ENCODE peak calls at places on chromosome 4, in eight cellular contexts. One of them, this sample, is unnamed.

GRCh38 chr4:76377922-76378321 is 43.0 kb downstream of the CCDC158 start:
- DNase-seq in thoracic aorta: no peak
- DNase-seq in endothelial cell of umbilical vein: peak
- DNase-seq in left lung: no peak
- DNase-seq in PC-3: peak
- DNase-seq in tibial nerve: no peak
- DNase-seq in psoas muscle: no peak
- DNase-seq in CD8-positive, alpha-beta memory T cell: peak
- DNase-seq in this sample: peak

GRCh38 chr4:120850048-120850599 is 72.4 kb downstream of the PRDM5 start:
- DNase-seq in thoracic aorta: no peak
- DNase-seq in endothelial cell of umbilical vein: peak
- DNase-seq in left lung: no peak
- DNase-seq in PC-3: no peak
- DNase-seq in tibial nerve: no peak
- DNase-seq in psoas muscle: no peak
- DNase-seq in CD8-positive, alpha-beta memory T cell: no peak
- DNase-seq in this sample: no peak

GRCh38 chr4:141540643-141541042 is 95.7 kb upstream of the IL15 start:
- DNase-seq in thoracic aorta: no peak
- DNase-seq in endothelial cell of umbilical vein: peak
- DNase-seq in left lung: no peak
- DNase-seq in PC-3: peak
- DNase-seq in tibial nerve: no peak
- DNase-seq in psoas muscle: no peak
- DNase-seq in CD8-positive, alpha-beta memory T cell: no peak
- DNase-seq in this sample: no peak

GRCh38 chr4:186727977-186728519 is 4.4 kb upstream of the FAT1 start:
- DNase-seq in thoracic aorta: no peak
- DNase-seq in endothelial cell of umbilical vein: no peak
- DNase-seq in left lung: no peak
- DNase-seq in PC-3: peak
- DNase-seq in tibial nerve: no peak
- DNase-seq in psoas muscle: no peak
- DNase-seq in CD8-positive, alpha-beta memory T cell: no peak
- DNase-seq in this sample: no peak

GRCh38 chr4:39597695-39598381 is 40.8 kb downstream of the SMIM14 start:
- DNase-seq in thoracic aorta: no peak
- DNase-seq in endothelial cell of umbilical vein: no peak
- DNase-seq in left lung: no peak
- DNase-seq in PC-3: no peak
- DNase-seq in tibial nerve: no peak
- DNase-seq in psoas muscle: no peak
- DNase-seq in CD8-positive, alpha-beta memory T cell: no peak
- DNase-seq in this sample: no peak

GRCh38 chr4:85092943-85093342 is 126.5 kb upstream of the WDFY3 start:
- DNase-seq in thoracic aorta: no peak
- DNase-seq in endothelial cell of umbilical vein: no peak
- DNase-seq in left lung: no peak
- DNase-seq in PC-3: no peak
- DNase-seq in tibial nerve: no peak
- DNase-seq in psoas muscle: no peak
- DNase-seq in CD8-positive, alpha-beta memory T cell: no peak
- DNase-seq in this sample: no peak

GRCh38 chr4:124028172-124028571 is 631.6 kb downstream of the SPRY1 start:
- DNase-seq in thoracic aorta: no peak
- DNase-seq in endothelial cell of umbilical vein: no peak
- DNase-seq in left lung: no peak
- DNase-seq in PC-3: no peak
- DNase-seq in tibial nerve: no peak
- DNase-seq in psoas muscle: no peak
- DNase-seq in CD8-positive, alpha-beta memory T cell: no peak
- DNase-seq in this sample: no peak

GRCh38 chr4:129254526-129254925 is 158.6 kb downstream of the C4orf33 start:
- DNase-seq in thoracic aorta: no peak
- DNase-seq in endothelial cell of umbilical vein: no peak
- DNase-seq in left lung: no peak
- DNase-seq in PC-3: no peak
- DNase-seq in tibial nerve: no peak
- DNase-seq in psoas muscle: no peak
- DNase-seq in CD8-positive, alpha-beta memory T cell: no peak
- DNase-seq in this sample: no peak

GRCh38 chr4:40547446-40548132 is 82.1 kb downstream of the RBM47 start:
- DNase-seq in thoracic aorta: no peak
- DNase-seq in endothelial cell of umbilical vein: no peak
- DNase-seq in left lung: no peak
- DNase-seq in PC-3: peak
- DNase-seq in tibial nerve: no peak
- DNase-seq in psoas muscle: no peak
- DNase-seq in CD8-positive, alpha-beta memory T cell: no peak
- DNase-seq in this sample: no peak

GRCh38 chr4:40940764-40941163 is 191.0 kb downstream of the NSUN7 start:
- DNase-seq in thoracic aorta: no peak
- DNase-seq in endothelial cell of umbilical vein: no peak
- DNase-seq in left lung: no peak
- DNase-seq in PC-3: no peak
- DNase-seq in tibial nerve: no peak
- DNase-seq in psoas muscle: no peak
- DNase-seq in CD8-positive, alpha-beta memory T cell: no peak
- DNase-seq in this sample: no peak

GRCh38 chr4:80407246-80407645 is 71.7 kb downstream of the CFAP299 start:
- DNase-seq in thoracic aorta: no peak
- DNase-seq in endothelial cell of umbilical vein: no peak
- DNase-seq in left lung: no peak
- DNase-seq in PC-3: peak
- DNase-seq in tibial nerve: peak
- DNase-seq in psoas muscle: peak
- DNase-seq in CD8-positive, alpha-beta memory T cell: no peak
- DNase-seq in this sample: no peak

GRCh38 chr4:169823685-169824084 is 65.9 kb upstream of the HPF1 start:
- DNase-seq in thoracic aorta: no peak
- DNase-seq in endothelial cell of umbilical vein: peak
- DNase-seq in left lung: no peak
- DNase-seq in PC-3: peak
- DNase-seq in tibial nerve: no peak
- DNase-seq in psoas muscle: no peak
- DNase-seq in CD8-positive, alpha-beta memory T cell: no peak
- DNase-seq in this sample: no peak

GRCh38 chr4:99915449-99915848 is 21.2 kb upstream of the LAMTOR3 start:
- DNase-seq in thoracic aorta: no peak
- DNase-seq in endothelial cell of umbilical vein: no peak
- DNase-seq in left lung: no peak
- DNase-seq in PC-3: no peak
- DNase-seq in tibial nerve: no peak
- DNase-seq in psoas muscle: no peak
- DNase-seq in CD8-positive, alpha-beta memory T cell: no peak
- DNase-seq in this sample: no peak

GRCh38 chr4:109248322-109248895 is 54.0 kb downstream of the COL25A1 start:
- DNase-seq in thoracic aorta: no peak
- DNase-seq in endothelial cell of umbilical vein: no peak
- DNase-seq in left lung: no peak
- DNase-seq in PC-3: no peak
- DNase-seq in tibial nerve: no peak
- DNase-seq in psoas muscle: no peak
- DNase-seq in CD8-positive, alpha-beta memory T cell: no peak
- DNase-seq in this sample: no peak
- H3K27ac ChIP-seq in thoracic aorta: no peak
- H3K27ac ChIP-seq in endothelial cell of umbilical vein: no peak
- H3K27ac ChIP-seq in left lung: no peak
- H3K27ac ChIP-seq in PC-3: no peak
- H3K27ac ChIP-seq in tibial nerve: no peak
- H3K27ac ChIP-seq in psoas muscle: no peak
- H3K27ac ChIP-seq in CD8-positive, alpha-beta memory T cell: no peak
- H3K27ac ChIP-seq in this sample: no peak

GRCh38 chr4:6944311-6945051 is 34.9 kb downstream of the TBC1D14 start:
- DNase-seq in thoracic aorta: no peak
- DNase-seq in endothelial cell of umbilical vein: peak
- DNase-seq in left lung: no peak
- DNase-seq in PC-3: no peak
- DNase-seq in tibial nerve: no peak
- DNase-seq in psoas muscle: no peak
- DNase-seq in CD8-positive, alpha-beta memory T cell: no peak
- DNase-seq in this sample: no peak
- H3K27ac ChIP-seq in thoracic aorta: no peak
- H3K27ac ChIP-seq in endothelial cell of umbilical vein: no peak
- H3K27ac ChIP-seq in left lung: peak
- H3K27ac ChIP-seq in PC-3: no peak
- H3K27ac ChIP-seq in tibial nerve: peak
- H3K27ac ChIP-seq in psoas muscle: peak
- H3K27ac ChIP-seq in CD8-positive, alpha-beta memory T cell: no peak
- H3K27ac ChIP-seq in this sample: no peak

DNA sequence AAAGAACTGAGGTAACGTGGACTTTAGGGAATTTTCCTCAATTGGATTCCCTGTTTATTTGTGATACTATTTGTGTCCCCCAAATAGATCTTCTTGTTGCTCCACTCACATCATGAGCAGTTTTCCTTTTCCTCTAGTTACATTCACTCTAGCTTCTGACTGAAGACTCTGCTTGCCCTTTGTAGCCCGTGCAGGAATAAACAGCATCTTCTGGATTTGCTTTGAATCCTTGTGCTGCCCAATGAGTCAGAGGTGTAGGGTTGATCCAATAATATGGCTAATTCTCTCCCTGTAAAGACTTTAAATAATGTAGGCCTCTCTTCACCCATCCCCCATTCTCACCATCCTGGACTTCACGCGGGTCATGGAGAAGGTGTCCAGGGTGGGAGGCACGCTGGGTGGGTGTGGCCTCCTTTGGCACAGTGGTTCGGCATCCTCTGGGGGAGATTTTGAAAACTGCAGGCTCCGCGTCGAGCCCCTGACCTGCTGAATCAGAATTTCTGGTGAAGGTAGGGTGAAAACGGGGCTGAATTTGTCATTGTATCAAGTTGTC is 9.0 kb downstream of the HAND2 start:
- DNase-seq in thoracic aorta: no peak
- DNase-seq in endothelial cell of umbilical vein: no peak
- DNase-seq in left lung: no peak
- DNase-seq in PC-3: no peak
- DNase-seq in tibial nerve: no peak
- DNase-seq in psoas muscle: no peak
- DNase-seq in CD8-positive, alpha-beta memory T cell: no peak
- DNase-seq in this sample: no peak
- H3K27ac ChIP-seq in thoracic aorta: peak
- H3K27ac ChIP-seq in endothelial cell of umbilical vein: no peak
- H3K27ac ChIP-seq in left lung: no peak
- H3K27ac ChIP-seq in PC-3: no peak
- H3K27ac ChIP-seq in tibial nerve: no peak
- H3K27ac ChIP-seq in psoas muscle: no peak
- H3K27ac ChIP-seq in CD8-positive, alpha-beta memory T cell: no peak
- H3K27ac ChIP-seq in this sample: no peak

DNA sequence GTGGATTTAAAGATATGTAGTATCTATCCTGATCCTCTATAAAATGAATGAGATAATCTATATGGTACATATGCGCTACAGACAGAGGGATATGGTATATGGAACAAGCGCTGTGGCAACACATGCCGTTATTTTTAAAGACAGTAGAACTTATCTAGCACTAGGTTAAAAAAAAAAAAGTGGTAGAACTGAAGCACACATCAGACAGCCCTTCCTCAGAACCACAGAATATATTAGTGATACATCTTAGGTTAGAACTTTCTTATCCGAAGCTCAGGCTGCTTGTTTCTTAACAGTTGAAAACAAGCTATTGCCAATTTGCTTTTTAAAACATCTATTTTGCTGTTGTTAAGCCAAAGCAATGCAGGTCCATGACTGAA is 11.8 kb downstream of the PPA2 start:
- DNase-seq in thoracic aorta: no peak
- DNase-seq in endothelial cell of umbilical vein: no peak
- DNase-seq in left lung: no peak
- DNase-seq in PC-3: no peak
- DNase-seq in tibial nerve: no peak
- DNase-seq in psoas muscle: no peak
- DNase-seq in CD8-positive, alpha-beta memory T cell: no peak
- DNase-seq in this sample: no peak
- H3K27ac ChIP-seq in thoracic aorta: no peak
- H3K27ac ChIP-seq in endothelial cell of umbilical vein: no peak
- H3K27ac ChIP-seq in left lung: peak
- H3K27ac ChIP-seq in PC-3: no peak
- H3K27ac ChIP-seq in tibial nerve: no peak
- H3K27ac ChIP-seq in psoas muscle: no peak
- H3K27ac ChIP-seq in CD8-positive, alpha-beta memory T cell: no peak
- H3K27ac ChIP-seq in this sample: no peak

GRCh38 chr4:82850684-82851083 is 40.3 kb downstream of the SEC31A start:
- DNase-seq in thoracic aorta: no peak
- DNase-seq in endothelial cell of umbilical vein: no peak
- DNase-seq in left lung: no peak
- DNase-seq in PC-3: no peak
- DNase-seq in tibial nerve: no peak
- DNase-seq in psoas muscle: no peak
- DNase-seq in CD8-positive, alpha-beta memory T cell: no peak
- DNase-seq in this sample: no peak
- H3K27ac ChIP-seq in thoracic aorta: no peak
- H3K27ac ChIP-seq in endothelial cell of umbilical vein: no peak
- H3K27ac ChIP-seq in left lung: no peak
- H3K27ac ChIP-seq in PC-3: no peak
- H3K27ac ChIP-seq in tibial nerve: no peak
- H3K27ac ChIP-seq in psoas muscle: no peak
- H3K27ac ChIP-seq in CD8-positive, alpha-beta memory T cell: no peak
- H3K27ac ChIP-seq in this sample: no peak

GRCh38 chr4:57077550-57078311 is 32.5 kb downstream of the IGFBP7 start:
- DNase-seq in thoracic aorta: no peak
- DNase-seq in endothelial cell of umbilical vein: peak
- DNase-seq in left lung: no peak
- DNase-seq in PC-3: peak
- DNase-seq in tibial nerve: no peak
- DNase-seq in psoas muscle: no peak
- DNase-seq in CD8-positive, alpha-beta memory T cell: no peak
- DNase-seq in this sample: no peak

GRCh38 chr4:57076646-57077045 is 33.5 kb downstream of the IGFBP7 start:
- DNase-seq in thoracic aorta: no peak
- DNase-seq in endothelial cell of umbilical vein: no peak
- DNase-seq in left lung: no peak
- DNase-seq in PC-3: no peak
- DNase-seq in tibial nerve: no peak
- DNase-seq in psoas muscle: no peak
- DNase-seq in CD8-positive, alpha-beta memory T cell: no peak
- DNase-seq in this sample: no peak

GRCh38 chr4:57075353-57075752 is 34.8 kb downstream of the IGFBP7 start:
- DNase-seq in thoracic aorta: no peak
- DNase-seq in endothelial cell of umbilical vein: no peak
- DNase-seq in left lung: no peak
- DNase-seq in PC-3: no peak
- DNase-seq in tibial nerve: no peak
- DNase-seq in psoas muscle: no peak
- DNase-seq in CD8-positive, alpha-beta memory T cell: no peak
- DNase-seq in this sample: no peak

GRCh38 chr4:57073559-57073958 is 36.6 kb downstream of the IGFBP7 start:
- DNase-seq in thoracic aorta: no peak
- DNase-seq in endothelial cell of umbilical vein: no peak
- DNase-seq in left lung: no peak
- DNase-seq in PC-3: no peak
- DNase-seq in tibial nerve: no peak
- DNase-seq in psoas muscle: no peak
- DNase-seq in CD8-positive, alpha-beta memory T cell: no peak
- DNase-seq in this sample: no peak

DNA sequence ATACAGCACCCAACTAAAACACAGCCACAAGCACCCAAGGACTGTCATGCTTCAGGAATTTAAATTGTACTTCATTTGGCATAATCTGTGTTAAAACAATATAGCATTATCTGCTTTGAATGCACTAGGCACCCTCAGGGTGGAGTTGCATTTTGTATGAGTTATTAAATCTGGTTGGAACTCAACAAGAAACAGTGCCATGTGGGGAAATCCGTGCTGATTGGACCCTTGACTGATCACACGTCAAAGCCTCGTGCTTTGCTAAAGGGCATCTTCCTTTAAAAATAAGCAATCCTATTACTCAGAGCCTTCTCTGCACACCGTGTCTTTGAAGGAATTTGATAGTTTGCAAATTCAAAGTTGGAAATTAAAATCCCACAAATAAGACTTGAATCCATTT is 35.4 kb downstream of the IGFBP7 start:
- DNase-seq in thoracic aorta: no peak
- DNase-seq in endothelial cell of umbilical vein: no peak
- DNase-seq in left lung: no peak
- DNase-seq in PC-3: peak
- DNase-seq in tibial nerve: no peak
- DNase-seq in psoas muscle: no peak
- DNase-seq in CD8-positive, alpha-beta memory T cell: no peak
- DNase-seq in this sample: no peak
- H3K27ac ChIP-seq in thoracic aorta: peak
- H3K27ac ChIP-seq in endothelial cell of umbilical vein: no peak
- H3K27ac ChIP-seq in left lung: no peak
- H3K27ac ChIP-seq in PC-3: no peak
- H3K27ac ChIP-seq in tibial nerve: peak
- H3K27ac ChIP-seq in psoas muscle: no peak
- H3K27ac ChIP-seq in CD8-positive, alpha-beta memory T cell: no peak
- H3K27ac ChIP-seq in this sample: no peak

This sample was measured in CD4-positive, alpha-beta T cell.